ENCODE peak calls at places on chromosomes 1 and 21, in seven cellular contexts. One of them, this sample, is unnamed.
A peak's percentile ranks its signal among the peaks of the same experiment; 100 is the strongest.

GRCh38 chr1:79792212-79792575 is 785.7 kb upstream of the ADGRL4 start:
- DNase-seq in stimulated activated CD8-positive, alpha-beta memory T cell treated with anti-CD3 and anti-CD28 coated beads, Interleukin-4, amount 100 ng/mL, for 4 hours: no peak
- DNase-seq in stomach: no peak
- DNase-seq in T-helper 9 cell: no peak
- DNase-seq in NCI-H1105: no peak
- DNase-seq in Calu3: no peak
- DNase-seq in mesenchymal stem cell: peak; percentile 49
- DNase-seq in this sample: no peak

GRCh38 chr21:35257413-35257812 is 208.3 kb upstream of the RUNX1 start:
- DNase-seq in T-helper 9 cell: no peak
- DNase-seq in stomach: peak; percentile 72
- DNase-seq in mesenchymal stem cell: peak; percentile 90
- DNase-seq in NCI-H1105: no peak
- DNase-seq in stimulated activated CD8-positive, alpha-beta memory T cell treated with anti-CD3 and anti-CD28 coated beads, Interleukin-4, amount 100 ng/mL, for 4 hours: no peak
- DNase-seq in Calu3: peak; percentile 50
- DNase-seq in this sample: no peak

GRCh38 chr21:14064296-14064645 is 146.5 kb downstream of the LIPI start:
- DNase-seq in stomach: no peak
- DNase-seq in T-helper 9 cell: no peak
- DNase-seq in mesenchymal stem cell: no peak
- DNase-seq in stimulated activated CD8-positive, alpha-beta memory T cell treated with anti-CD3 and anti-CD28 coated beads, Interleukin-4, amount 100 ng/mL, for 4 hours: no peak
- DNase-seq in NCI-H1105: no peak
- DNase-seq in Calu3: no peak
- DNase-seq in this sample: no peak

GRCh38 chr1:83889707-83890106 is 109.2 kb downstream of the TTLL7 start:
- DNase-seq in stimulated activated CD8-positive, alpha-beta memory T cell treated with anti-CD3 and anti-CD28 coated beads, Interleukin-4, amount 100 ng/mL, for 4 hours: no peak
- DNase-seq in Calu3: no peak
- DNase-seq in stomach: no peak
- DNase-seq in mesenchymal stem cell: no peak
- DNase-seq in T-helper 9 cell: no peak
- DNase-seq in NCI-H1105: no peak
- DNase-seq in this sample: no peak

GRCh38 chr1:171252482-171252881 is 4.2 kb downstream of the FMO1 start:
- DNase-seq in Calu3: no peak
- DNase-seq in NCI-H1105: peak; percentile 9
- DNase-seq in T-helper 9 cell: no peak
- DNase-seq in stomach: peak; percentile 49
- DNase-seq in mesenchymal stem cell: no peak
- DNase-seq in stimulated activated CD8-positive, alpha-beta memory T cell treated with anti-CD3 and anti-CD28 coated beads, Interleukin-4, amount 100 ng/mL, for 4 hours: no peak
- DNase-seq in this sample: no peak

GRCh38 chr1:119659628-119660027 is 11.6 kb upstream of the ZNF697 start:
- DNase-seq in stimulated activated CD8-positive, alpha-beta memory T cell treated with anti-CD3 and anti-CD28 coated beads, Interleukin-4, amount 100 ng/mL, for 4 hours: no peak
- DNase-seq in stomach: no peak
- DNase-seq in mesenchymal stem cell: peak; percentile 49
- DNase-seq in NCI-H1105: no peak
- DNase-seq in T-helper 9 cell: no peak
- DNase-seq in Calu3: no peak
- DNase-seq in this sample: no peak

GRCh38 chr1:180235502-180236239 is 5.6 kb downstream of the LHX4 start:
- DNase-seq in stomach: no peak
- DNase-seq in mesenchymal stem cell: no peak
- DNase-seq in NCI-H1105: no peak
- DNase-seq in stimulated activated CD8-positive, alpha-beta memory T cell treated with anti-CD3 and anti-CD28 coated beads, Interleukin-4, amount 100 ng/mL, for 4 hours: no peak
- DNase-seq in T-helper 9 cell: no peak
- DNase-seq in Calu3: no peak
- DNase-seq in this sample: no peak

GRCh38 chr1:79004916-79005315 is 1.6 kb downstream of the ADGRL4 start:
- DNase-seq in stomach: no peak
- DNase-seq in NCI-H1105: no peak
- DNase-seq in mesenchymal stem cell: peak; percentile 14
- DNase-seq in stimulated activated CD8-positive, alpha-beta memory T cell treated with anti-CD3 and anti-CD28 coated beads, Interleukin-4, amount 100 ng/mL, for 4 hours: no peak
- DNase-seq in Calu3: no peak
- DNase-seq in T-helper 9 cell: no peak
- DNase-seq in this sample: no peak

GRCh38 chr1:62281922-62282555 is 37.2 kb downstream of the KANK4 start:
- DNase-seq in mesenchymal stem cell: no peak
- DNase-seq in Calu3: no peak
- DNase-seq in stimulated activated CD8-positive, alpha-beta memory T cell treated with anti-CD3 and anti-CD28 coated beads, Interleukin-4, amount 100 ng/mL, for 4 hours: no peak
- DNase-seq in stomach: no peak
- DNase-seq in T-helper 9 cell: no peak
- DNase-seq in NCI-H1105: no peak
- DNase-seq in this sample: no peak

GRCh38 chr1:110260194-110260593 is 50.1 kb downstream of the KCNC4 start:
- DNase-seq in stomach: no peak
- DNase-seq in Calu3: no peak
- DNase-seq in T-helper 9 cell: no peak
- DNase-seq in mesenchymal stem cell: no peak
- DNase-seq in stimulated activated CD8-positive, alpha-beta memory T cell treated with anti-CD3 and anti-CD28 coated beads, Interleukin-4, amount 100 ng/mL, for 4 hours: no peak
- DNase-seq in NCI-H1105: no peak
- DNase-seq in this sample: no peak

GRCh38 chr1:9882296-9882944 is 27.6 kb downstream of the CTNNBIP1 start:
- DNase-seq in stimulated activated CD8-positive, alpha-beta memory T cell treated with anti-CD3 and anti-CD28 coated beads, Interleukin-4, amount 100 ng/mL, for 4 hours: no peak
- DNase-seq in stomach: no peak
- DNase-seq in NCI-H1105: no peak
- DNase-seq in mesenchymal stem cell: no peak
- DNase-seq in Calu3: no peak
- DNase-seq in T-helper 9 cell: no peak
- DNase-seq in this sample: no peak

GRCh38 chr21:15063081-15063820 is 1.5 kb downstream of the NRIP1 start:
- DNase-seq in stomach: no peak
- DNase-seq in T-helper 9 cell: no peak
- DNase-seq in Calu3: no peak
- DNase-seq in NCI-H1105: peak; percentile 45
- DNase-seq in stimulated activated CD8-positive, alpha-beta memory T cell treated with anti-CD3 and anti-CD28 coated beads, Interleukin-4, amount 100 ng/mL, for 4 hours: peak; percentile 22
- DNase-seq in mesenchymal stem cell: peak; percentile 36
- DNase-seq in this sample: no peak

GRCh38 chr21:36847189-36847588 is 119.3 kb downstream of the HLCS start:
- DNase-seq in stimulated activated CD8-positive, alpha-beta memory T cell treated with anti-CD3 and anti-CD28 coated beads, Interleukin-4, amount 100 ng/mL, for 4 hours: no peak
- DNase-seq in T-helper 9 cell: no peak
- DNase-seq in Calu3: no peak
- DNase-seq in mesenchymal stem cell: peak; percentile 84
- DNase-seq in NCI-H1105: no peak
- DNase-seq in stomach: no peak
- DNase-seq in this sample: no peak

GRCh38 chr1:240499012-240499411 is 112.9 kb downstream of the GREM2 start:
- DNase-seq in NCI-H1105: no peak
- DNase-seq in T-helper 9 cell: no peak
- DNase-seq in stomach: no peak
- DNase-seq in stimulated activated CD8-positive, alpha-beta memory T cell treated with anti-CD3 and anti-CD28 coated beads, Interleukin-4, amount 100 ng/mL, for 4 hours: no peak
- DNase-seq in mesenchymal stem cell: peak; percentile 42
- DNase-seq in Calu3: no peak
- DNase-seq in this sample: no peak

GRCh38 chr1:230084408-230085177 is 17.6 kb downstream of the GALNT2 start:
- DNase-seq in stomach: peak; percentile 34
- DNase-seq in NCI-H1105: no peak
- DNase-seq in stimulated activated CD8-positive, alpha-beta memory T cell treated with anti-CD3 and anti-CD28 coated beads, Interleukin-4, amount 100 ng/mL, for 4 hours: no peak
- DNase-seq in Calu3: peak; percentile 86
- DNase-seq in mesenchymal stem cell: peak; percentile 99
- DNase-seq in T-helper 9 cell: no peak
- DNase-seq in this sample: no peak

GRCh38 chr1:78255378-78255777 is 209.6 kb downstream of the GIPC2 start:
- DNase-seq in Calu3: no peak
- DNase-seq in T-helper 9 cell: no peak
- DNase-seq in stomach: no peak
- DNase-seq in stimulated activated CD8-positive, alpha-beta memory T cell treated with anti-CD3 and anti-CD28 coated beads, Interleukin-4, amount 100 ng/mL, for 4 hours: no peak
- DNase-seq in NCI-H1105: no peak
- DNase-seq in mesenchymal stem cell: peak; percentile 59
- DNase-seq in this sample: no peak

GRCh38 chr21:29208044-29208665 is 77.7 kb downstream of the MAP3K7CL start:
- DNase-seq in mesenchymal stem cell: no peak
- DNase-seq in Calu3: no peak
- DNase-seq in stomach: no peak
- DNase-seq in NCI-H1105: no peak
- DNase-seq in T-helper 9 cell: no peak
- DNase-seq in stimulated activated CD8-positive, alpha-beta memory T cell treated with anti-CD3 and anti-CD28 coated beads, Interleukin-4, amount 100 ng/mL, for 4 hours: no peak
- DNase-seq in this sample: no peak

GRCh38 chr1:45282346-45282745 is 44.3 kb upstream of the HPDL start:
- DNase-seq in NCI-H1105: no peak
- DNase-seq in Calu3: no peak
- DNase-seq in mesenchymal stem cell: no peak
- DNase-seq in stomach: no peak
- DNase-seq in T-helper 9 cell: no peak
- DNase-seq in stimulated activated CD8-positive, alpha-beta memory T cell treated with anti-CD3 and anti-CD28 coated beads, Interleukin-4, amount 100 ng/mL, for 4 hours: no peak
- DNase-seq in this sample: no peak

GRCh38 chr1:233600488-233600887 is 13.4 kb upstream of the KCNK1 start:
- DNase-seq in T-helper 9 cell: no peak
- DNase-seq in Calu3: no peak
- DNase-seq in stimulated activated CD8-positive, alpha-beta memory T cell treated with anti-CD3 and anti-CD28 coated beads, Interleukin-4, amount 100 ng/mL, for 4 hours: no peak
- DNase-seq in stomach: no peak
- DNase-seq in NCI-H1105: no peak
- DNase-seq in mesenchymal stem cell: no peak
- DNase-seq in this sample: no peak

GRCh38 chr1:168050307-168050706 is 86.4 kb downstream of the GPR161 start:
- DNase-seq in stimulated activated CD8-positive, alpha-beta memory T cell treated with anti-CD3 and anti-CD28 coated beads, Interleukin-4, amount 100 ng/mL, for 4 hours: no peak
- DNase-seq in NCI-H1105: no peak
- DNase-seq in mesenchymal stem cell: peak; percentile 5
- DNase-seq in Calu3: no peak
- DNase-seq in T-helper 9 cell: no peak
- DNase-seq in stomach: no peak
- DNase-seq in this sample: no peak

GRCh38 chr1:68791800-68792199 is 294.9 kb upstream of the DEPDC1 start:
- DNase-seq in stimulated activated CD8-positive, alpha-beta memory T cell treated with anti-CD3 and anti-CD28 coated beads, Interleukin-4, amount 100 ng/mL, for 4 hours: no peak
- DNase-seq in T-helper 9 cell: no peak
- DNase-seq in mesenchymal stem cell: no peak
- DNase-seq in NCI-H1105: no peak
- DNase-seq in Calu3: no peak
- DNase-seq in stomach: no peak
- DNase-seq in this sample: no peak

GRCh38 chr21:17527240-17527639 is 14.4 kb downstream of the CXADR start:
- DNase-seq in Calu3: peak; percentile 30
- DNase-seq in stomach: no peak
- DNase-seq in stimulated activated CD8-positive, alpha-beta memory T cell treated with anti-CD3 and anti-CD28 coated beads, Interleukin-4, amount 100 ng/mL, for 4 hours: no peak
- DNase-seq in NCI-H1105: no peak
- DNase-seq in T-helper 9 cell: no peak
- DNase-seq in mesenchymal stem cell: peak; percentile 64
- DNase-seq in this sample: no peak

GRCh38 chr1:218330043-218330623 is 15.0 kb upstream of the TGFB2 start:
- DNase-seq in Calu3: no peak
- DNase-seq in NCI-H1105: peak; percentile 19
- DNase-seq in stimulated activated CD8-positive, alpha-beta memory T cell treated with anti-CD3 and anti-CD28 coated beads, Interleukin-4, amount 100 ng/mL, for 4 hours: no peak
- DNase-seq in stomach: no peak
- DNase-seq in T-helper 9 cell: no peak
- DNase-seq in mesenchymal stem cell: peak; percentile 54
- DNase-seq in this sample: no peak